ENCODE peak calls at places on chromosomes 12 and 14, in five cellular contexts. U, Y, K, L and N are unnamed samples.
A peak's percentile ranks its signal among the peaks of the same experiment; 100 is the strongest.

GRCh38 chr12:6056406-6057211 is 67.9 kb downstream of the VWF start:
- DNase-seq in K (no peak), L (no peak), Y (no peak), U (no peak), N (no peak)

GRCh38 chr14:31740688-31741087 is 179.5 kb downstream of the NUBPL start:
- DNase-seq in K (no peak), U (no peak), Y (no peak), L (no peak), N (no peak)

GRCh38 chr12:56321027-56321426 is 5.2 kb upstream of the CNPY2 start:
- DNase-seq in U (no peak), L (no peak), K (no peak), Y (no peak), N (no peak)

GRCh38 chr14:63508033-63508432 is 35.1 kb downstream of the PPP2R5E start:
- DNase-seq in U (no peak), Y (no peak), L (no peak), K (no peak), N (no peak)

GRCh38 chr12:80218925-80219714 is 119.8 kb downstream of the OTOGL start:
- DNase-seq in L (no peak), K (peak; percentile 8), Y (no peak), U (no peak), N (no peak)

GRCh38 chr14:23057757-23058653 is 685 bp upstream of the CDH24 start:
- DNase-seq in Y (peak; percentile 96), L (peak; percentile 80), K (peak; percentile 86), U (peak; percentile 90), N (peak; percentile 96)

GRCh38 chr12:127509066-127509778 is 757.7 kb upstream of the TMEM132C start:
- DNase-seq in K (no peak), L (peak; percentile 52), U (no peak), Y (no peak), N (no peak)

GRCh38 chr14:88986146-88986841 is 161.8 kb downstream of the TTC8 start:
- DNase-seq in U (no peak), K (peak; percentile 75), Y (no peak), L (peak; percentile 69), N (peak; percentile 38)

GRCh38 chr14:98177551-98177950 is 1094.4 kb downstream of the BCL11B start:
- DNase-seq in K (no peak), U (no peak), L (no peak), Y (no peak), N (no peak)

GRCh38 chr14:93212432-93212831 is 5.4 kb downstream of the UBR7 start:
- DNase-seq in K (no peak), U (peak; percentile 64), Y (no peak), L (no peak), N (no peak)

GRCh38 chr12:3752096-3752709 is 706 bp downstream of the CRACR2A start:
- DNase-seq in L (peak; percentile 37), U (peak; percentile 87), K (peak; percentile 60), Y (peak; percentile 93), N (peak; percentile 11)

GRCh38 chr12:29521951-29522350 is 24.5 kb upstream of the OVCH1 start:
- DNase-seq in K (peak; percentile 76), L (peak; percentile 61), U (no peak), Y (no peak), N (no peak)
- TF ChIP-seq CTCF in K (no peak), L (no peak), U (no peak), Y (no peak), N (no peak)

DNA sequence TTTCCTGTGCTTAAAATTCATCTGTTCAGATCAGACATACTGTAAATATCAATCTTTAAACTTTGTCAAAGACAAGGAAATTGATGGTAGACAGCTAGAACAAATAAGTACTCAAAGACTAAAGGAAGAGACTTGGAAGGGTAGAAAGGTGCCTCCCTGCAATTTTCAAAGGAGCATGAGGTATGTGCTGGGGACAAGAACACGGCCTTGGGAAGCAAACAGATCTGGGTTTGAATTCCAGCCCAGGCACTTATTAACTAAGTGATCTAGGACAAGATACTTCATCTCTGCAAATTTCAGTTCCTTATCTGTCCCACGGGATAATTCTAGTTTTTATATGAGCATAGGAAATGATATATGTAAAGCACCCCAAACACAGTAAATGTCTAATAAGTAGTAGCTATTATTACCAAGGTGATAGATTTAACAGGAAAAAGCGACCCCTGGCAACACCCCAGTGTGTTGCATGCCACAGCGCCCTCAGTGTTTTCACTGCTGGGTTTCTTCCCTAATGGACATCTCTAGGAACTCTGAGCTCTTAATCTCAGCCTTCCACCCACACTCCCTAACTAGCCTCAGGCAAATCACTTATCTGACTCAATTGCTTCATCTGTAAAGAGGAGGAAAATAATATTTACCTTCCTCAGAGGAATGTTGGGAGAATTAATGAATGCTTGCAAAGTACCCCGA is 44.7 kb upstream of the BMP4 start:
- DNase-seq in K (no peak), L (no peak), U (no peak), Y (no peak), N (no peak)
- TF ChIP-seq CTCF in K (no peak), L (no peak), U (no peak), Y (no peak), N (no peak)

GRCh38 chr12:40620564-40621019 is 71.6 kb upstream of the CNTN1 start:
- DNase-seq in U (no peak), K (no peak), Y (no peak), L (no peak), N (no peak)

GRCh38 chr12:40618621-40619020 is 73.6 kb upstream of the CNTN1 start:
- DNase-seq in K (no peak), Y (no peak), U (no peak), L (peak; percentile 2), N (no peak)

GRCh38 chr12:40616383-40616900 is 75.8 kb upstream of the CNTN1 start:
- DNase-seq in U (no peak), Y (no peak), L (no peak), K (no peak), N (no peak)

GRCh38 chr12:40622246-40622838 is 69.9 kb upstream of the CNTN1 start:
- DNase-seq in L (peak; percentile 59), K (peak; percentile 49), Y (no peak), U (peak; percentile 45), N (peak; percentile 64)
- TF ChIP-seq CTCF in L (peak; percentile 69), K (peak; percentile 62), Y (peak; percentile 27), U (peak; percentile 76), N (peak; percentile 84)

GRCh38 chr12:49552899-49553298 is 14.1 kb downstream of the KCNH3 start:
- DNase-seq in L (no peak), U (no peak), K (no peak), Y (no peak), N (no peak)

GRCh38 chr12:49552425-49552824 is 13.6 kb downstream of the KCNH3 start:
- DNase-seq in Y (no peak), K (no peak), U (no peak), L (no peak), N (no peak)

GRCh38 chr12:49552014-49552413 is 13.2 kb downstream of the KCNH3 start:
- DNase-seq in U (no peak), L (no peak), K (peak; percentile 56), Y (no peak), N (no peak)

GRCh38 chr12:49554266-49554665 is 13.7 kb downstream of the MCRS1 start:
- DNase-seq in K (no peak), U (no peak), Y (no peak), L (no peak), N (no peak)

DNA sequence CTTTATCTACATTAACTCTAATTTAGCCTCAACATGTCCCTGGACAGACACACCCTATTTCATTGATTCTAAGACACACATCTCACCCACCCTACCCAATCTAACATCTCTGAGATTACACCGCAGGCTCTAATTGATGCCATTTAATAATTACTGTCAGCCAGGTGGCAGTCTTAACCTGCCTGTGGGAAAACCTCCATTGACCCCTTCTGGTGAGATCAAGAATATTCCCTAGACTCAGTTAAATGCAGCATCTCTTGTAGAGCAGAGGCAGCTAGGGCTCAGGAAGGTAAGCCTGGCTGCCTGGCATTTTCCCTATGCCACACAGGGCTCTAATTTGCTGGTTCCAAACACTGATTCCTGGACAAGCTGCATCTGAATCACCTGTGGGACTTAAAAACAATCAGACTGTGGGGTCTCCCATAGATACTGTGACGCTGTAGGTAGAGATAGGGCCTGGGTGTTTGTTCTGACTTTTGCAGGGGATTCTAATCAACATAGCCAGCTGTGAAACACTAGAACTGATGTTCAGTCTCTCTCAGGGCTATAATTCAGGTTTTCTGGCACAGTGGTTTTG is 14.3 kb downstream of the MCRS1 start:
- DNase-seq in Y (no peak), L (no peak), K (peak; percentile 29), U (peak; percentile 67), N (no peak)
- TF ChIP-seq CTCF in Y (peak; percentile 22), L (peak; percentile 38), K (peak; percentile 40), U (peak; percentile 56), N (peak; percentile 17)

GRCh38 chr12:110649341-110649847 is 35.5 kb downstream of the TCTN1 start:
- DNase-seq in L (no peak), Y (no peak), U (no peak), K (no peak), N (no peak)
- TF ChIP-seq CTCF in L (no peak), Y (no peak), U (no peak), K (no peak), N (no peak)

DNA sequence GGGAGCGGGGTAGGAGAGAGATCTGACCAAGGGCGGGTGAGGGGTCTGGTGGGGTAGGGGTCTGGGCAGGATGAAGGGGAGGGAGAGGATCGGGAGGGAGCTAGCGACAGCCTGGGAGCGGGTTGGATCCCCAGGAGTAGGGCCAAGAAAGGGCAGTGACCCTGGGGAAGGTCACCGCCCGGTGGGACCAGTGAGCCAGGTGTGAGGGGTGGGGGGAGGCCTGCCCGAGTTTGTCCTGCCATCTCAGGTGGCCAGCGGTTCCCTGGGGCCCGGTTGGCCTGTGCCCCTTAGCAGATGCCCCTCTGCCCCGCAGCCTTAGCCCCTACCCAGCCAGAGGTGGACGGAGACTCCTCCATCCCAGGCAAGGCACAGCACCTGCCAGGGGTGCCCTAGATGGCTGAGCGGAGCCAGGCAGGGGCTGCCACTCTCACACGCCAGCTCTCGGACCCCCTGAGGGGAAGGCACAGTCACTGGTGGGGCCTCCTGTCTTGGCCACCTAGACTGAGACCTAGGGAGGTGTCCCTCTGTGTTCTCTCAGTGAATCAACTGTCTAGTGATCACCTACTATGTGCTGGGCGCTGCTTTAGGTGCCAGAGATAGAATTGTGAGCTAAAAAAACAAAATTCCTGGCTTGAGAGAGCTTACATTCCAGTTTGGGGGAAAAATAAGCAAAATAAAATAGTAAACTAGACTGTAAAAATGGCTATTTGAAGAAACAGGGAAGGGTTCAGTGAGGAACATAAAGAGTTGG is 631 bp upstream of the TTC7B start:
- DNase-seq in K (no peak), L (no peak), U (no peak), Y (no peak), N (no peak)
- TF ChIP-seq CTCF in K (no peak), L (no peak), U (no peak), Y (no peak), N (no peak)

GRCh38 chr14:87883750-87884149 is 109.2 kb downstream of the GALC start:
- DNase-seq in K (no peak), Y (no peak), L (no peak), U (no peak), N (no peak)

DNA sequence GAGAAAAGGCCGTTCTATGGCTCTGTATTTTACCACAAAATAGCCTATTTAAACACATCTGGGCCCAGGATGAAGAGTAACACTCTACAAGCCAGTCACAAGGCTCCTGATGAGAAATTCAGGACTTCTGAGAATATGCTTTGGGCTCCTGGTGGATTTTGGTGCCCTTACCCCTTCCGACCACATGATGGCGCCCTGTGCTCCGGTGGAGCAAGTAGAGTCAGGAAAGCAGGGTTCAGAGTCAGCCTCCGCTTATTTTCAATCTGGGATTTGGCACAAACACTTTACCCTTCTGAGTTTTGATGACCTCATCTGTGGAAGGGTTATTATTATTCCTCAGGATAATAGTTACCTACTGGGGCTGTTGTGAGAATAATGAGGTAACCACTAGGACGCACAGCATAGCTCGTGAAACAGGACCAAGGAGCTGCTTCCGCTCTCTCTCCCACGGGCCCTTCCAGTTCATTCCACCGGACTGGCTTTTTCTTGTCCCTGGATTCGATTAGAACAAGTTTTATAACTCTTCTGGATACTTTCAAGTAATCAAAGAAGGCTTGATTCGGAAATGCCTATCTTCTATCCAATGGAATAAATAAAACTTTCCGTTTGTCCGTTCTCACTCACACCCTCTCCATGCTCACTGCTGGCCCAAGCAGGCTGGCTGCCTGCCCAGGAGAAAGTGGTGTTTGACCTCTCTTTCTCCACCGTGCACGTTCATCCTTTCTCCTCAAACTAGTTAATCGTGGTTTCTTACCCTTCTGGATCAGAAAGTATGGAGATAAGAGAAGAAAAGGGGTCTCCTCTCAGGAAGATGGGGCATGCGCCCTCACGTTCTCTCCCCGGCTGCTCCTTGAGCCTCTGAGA is 104.6 kb downstream of the GALC start:
- DNase-seq in L (peak; percentile 19), K (no peak), Y (no peak), U (no peak), N (no peak)
- TF ChIP-seq CTCF in L (peak; percentile 62), K (peak; percentile 37), Y (no peak), U (peak; percentile 48), N (peak; percentile 38)